ENCODE peak calls at places on chromosome 18, in six cellular contexts. L is endothelial cell of umbilical vein, S is IMR-90, Q is suprapubic skin, P is body of pancreas, M is K562. E is an unnamed sample.
A peak's percentile ranks its signal among the peaks of the same experiment; 100 is the strongest.

GRCh38 chr18:54043484-54044256 is 180.8 kb downstream of the MBD2 start:
- DNase-seq in L (no peak), S (no peak), Q (no peak), P (no peak), M (no peak), E (no peak)

GRCh38 chr18:8854550-8854949 is 149.2 kb downstream of the MTCL1 start:
- DNase-seq in L (no peak), S (peak; percentile 66), Q (no peak), P (no peak), M (no peak), E (no peak)

GRCh38 chr18:48361801-48362200 is 47.4 kb downstream of the ZBTB7C start:
- DNase-seq in L (no peak), S (no peak), Q (no peak), P (no peak), M (no peak), E (no peak)

GRCh38 chr18:37389684-37390368 is 175.8 kb downstream of the CELF4 start:
- DNase-seq in L (no peak), S (no peak), Q (no peak), P (no peak), M (no peak), E (no peak)

GRCh38 chr18:26621161-26622026 is 73.0 kb upstream of the KCTD1 start:
- DNase-seq in L (peak; percentile 15), S (no peak), Q (no peak), P (peak; percentile 49), M (peak; percentile 51), E (no peak)

GRCh38 chr18:56789004-56789888 is 138.1 kb downstream of the WDR7 start:
- DNase-seq in L (peak; percentile 92), S (peak; percentile 13), Q (no peak), P (no peak), M (peak; percentile 30), E (no peak)

GRCh38 chr18:27996792-27997191 is 180.1 kb downstream of the CDH2 start:
- DNase-seq in L (peak; percentile 63), S (peak; percentile 66), Q (no peak), P (no peak), M (no peak), E (no peak)

GRCh38 chr18:2538236-2538635 is 33.1 kb downstream of the METTL4 start:
- DNase-seq in L (no peak), S (no peak), Q (no peak), P (no peak), M (no peak), E (no peak)

GRCh38 chr18:61859118-61859517 is 33.7 kb downstream of the RNF152 start:
- DNase-seq in L (no peak), S (no peak), Q (no peak), P (no peak), M (no peak), E (no peak)

GRCh38 chr18:35876243-35876642 is 96.2 kb upstream of the RMP24 start:
- DNase-seq in L (no peak), S (no peak), Q (no peak), P (no peak), M (no peak), E (no peak)

GRCh38 chr18:54926593-54927297 is 32.5 kb downstream of the CCDC68 start:
- DNase-seq in L (no peak), S (peak; percentile 57), Q (no peak), P (no peak), M (no peak), E (no peak)

GRCh38 chr18:3266062-3266608 is 4.2 kb downstream of the MYL12B start:
- DNase-seq in L (no peak), S (no peak), Q (no peak), P (no peak), M (no peak), E (no peak)

GRCh38 chr18:58429442-58429841 is 199.4 kb downstream of the ALPK2 start:
- DNase-seq in L (no peak), S (no peak), Q (no peak), P (peak; percentile 78), M (no peak), E (no peak)

GRCh38 chr18:8800445-8800844 is 95.1 kb downstream of the MTCL1 start:
- DNase-seq in L (peak; percentile 24), S (peak; percentile 100), Q (no peak), P (no peak), M (no peak), E (no peak)

GRCh38 chr18:11366410-11366809 is 217.0 kb upstream of the PIEZO2 start:
- DNase-seq in L (no peak), S (peak; percentile 57), Q (no peak), P (no peak), M (no peak), E (no peak)

GRCh38 chr18:62838475-62839098 is 123.2 kb downstream of the PHLPP1 start:
- DNase-seq in L (no peak), S (no peak), Q (no peak), P (no peak), M (no peak), E (no peak)

GRCh38 chr18:47075098-47075883 is 39.9 kb upstream of the ELOA2 start:
- DNase-seq in L (no peak), S (no peak), Q (no peak), P (no peak), M (no peak), E (no peak)
- TF ChIP-seq POLR2A in L (no peak), S (no peak), Q (no peak), P (no peak), M (no peak), E (no peak)

GRCh38 chr18:77635858-77636257 is 386.2 kb downstream of the GALR1 start:
- DNase-seq in L (no peak), S (no peak), Q (no peak), P (no peak), M (no peak), E (no peak)

GRCh38 chr18:77635441-77635840 is 385.8 kb downstream of the GALR1 start:
- DNase-seq in L (no peak), S (no peak), Q (no peak), P (no peak), M (no peak), E (peak; percentile 54)

GRCh38 chr18:77634495-77634894 is 384.8 kb downstream of the GALR1 start:
- DNase-seq in L (no peak), S (no peak), Q (no peak), P (no peak), M (no peak), E (no peak)

GRCh38 chr18:77632738-77633137 is 383.1 kb downstream of the GALR1 start:
- DNase-seq in L (no peak), S (no peak), Q (no peak), P (no peak), M (no peak), E (no peak)
- TF ChIP-seq CTCF in L (no peak), S (no peak), Q (no peak), P (no peak), M (no peak), E (no peak)

DNA sequence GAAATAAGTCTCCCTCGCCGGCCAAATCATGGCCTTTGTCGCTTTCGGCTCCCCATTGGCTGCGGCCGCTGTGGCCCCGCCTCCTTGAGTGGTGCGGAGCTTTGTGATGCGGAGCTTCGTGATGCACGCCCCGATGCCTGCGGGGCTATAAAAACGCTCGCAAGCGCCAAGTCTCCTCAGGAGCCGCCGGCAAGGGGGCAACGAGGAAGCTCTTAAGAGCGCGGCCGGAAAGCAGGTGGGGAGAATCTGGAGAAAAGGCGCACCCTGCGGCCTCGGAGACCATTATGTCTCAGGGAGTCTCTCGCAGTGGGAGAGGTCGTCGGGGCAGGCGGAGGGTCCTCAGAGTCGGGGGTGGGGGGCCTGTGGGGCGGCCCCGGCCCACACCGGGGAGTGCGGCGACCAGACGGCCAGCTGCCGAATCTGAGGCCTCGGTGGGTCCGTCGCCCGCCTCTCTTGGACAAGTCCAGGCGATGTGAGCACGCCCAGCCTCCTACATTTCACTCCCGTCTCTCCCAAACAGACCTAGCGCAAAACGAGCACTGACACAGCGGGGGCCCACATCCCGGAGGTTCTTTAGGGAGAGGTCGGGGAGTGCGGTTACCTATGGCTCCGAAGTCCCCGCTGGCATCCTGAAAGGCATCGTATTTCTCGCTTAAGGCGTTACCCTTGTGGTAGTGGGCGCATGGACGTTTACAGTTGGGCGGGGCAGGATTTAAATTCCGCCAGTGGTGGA is at the start of gene CABYR:
- DNase-seq in L (peak; percentile 83), S (peak; percentile 86), Q (no peak), P (peak; percentile 56), M (no peak), E (peak; percentile 55)
- TF ChIP-seq POLR2A in L (peak; percentile 94), S (peak; percentile 99), Q (no peak), P (no peak), M (no peak), E (no peak)

DNA sequence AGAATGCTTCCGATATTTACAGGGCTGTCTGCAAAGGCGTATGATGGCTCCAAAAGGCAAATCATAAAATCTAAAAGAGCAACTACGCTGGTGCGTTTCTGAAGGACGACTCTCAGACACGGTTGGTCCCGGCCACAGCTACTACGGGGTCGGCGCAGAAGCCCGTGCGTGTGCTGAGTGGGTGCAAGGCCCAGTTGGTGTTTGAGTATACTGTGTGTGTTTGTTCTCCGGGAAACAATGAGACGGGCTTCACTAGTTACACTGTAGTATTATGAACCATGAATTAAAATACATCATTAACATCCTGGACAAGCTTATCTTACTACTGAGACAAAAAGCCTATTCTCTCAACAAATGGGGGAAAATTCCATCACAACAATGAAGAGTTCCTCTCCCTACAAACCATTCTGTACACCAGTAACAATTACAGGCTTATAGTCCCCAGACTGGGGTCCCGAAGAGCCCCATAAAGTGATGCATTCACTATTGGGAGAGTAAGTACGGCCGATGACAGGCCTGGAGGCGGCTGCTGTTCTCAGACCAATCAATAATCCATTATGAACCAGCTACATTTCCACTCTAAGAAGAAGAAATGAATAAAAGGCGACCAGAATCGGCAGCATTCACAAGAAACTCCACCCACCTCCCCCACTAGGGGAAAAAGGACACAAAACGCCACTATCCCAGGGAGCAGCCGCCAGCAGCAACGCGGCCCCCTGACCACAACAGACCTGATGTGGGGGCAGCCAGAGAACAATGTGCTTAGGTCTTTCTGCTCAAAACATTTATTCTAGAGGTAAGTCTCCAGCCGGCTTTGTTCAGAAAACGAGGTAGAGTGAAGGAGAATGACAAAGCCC is 43.3 kb downstream of the ZNF516 start:
- DNase-seq in L (peak; percentile 48), S (no peak), Q (peak; percentile 66), P (no peak), M (no peak), E (peak; percentile 76)
- TF ChIP-seq CTCF in L (no peak), S (no peak), Q (no peak), P (no peak), M (no peak), E (no peak)

DNA sequence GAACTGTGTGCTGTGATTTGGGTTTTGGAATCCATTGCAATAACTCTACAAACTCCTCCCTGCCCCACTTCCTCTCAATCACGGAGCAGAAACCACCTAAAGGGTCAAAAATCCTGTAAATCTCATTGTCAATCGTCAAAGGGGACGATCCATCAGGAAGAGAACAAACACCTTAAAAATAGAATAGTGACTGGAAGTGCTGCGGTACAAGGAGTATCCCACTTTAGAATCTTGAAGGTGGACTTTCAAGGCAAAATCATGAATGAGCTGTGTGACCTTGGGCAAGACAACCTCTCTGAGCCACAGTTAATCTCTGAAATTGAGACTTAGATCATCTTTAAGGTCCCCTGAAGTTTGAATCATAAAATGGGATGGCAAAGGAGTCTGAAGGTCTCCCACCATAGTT is 5.9 kb downstream of the PMAIP1 start:
- DNase-seq in L (no peak), S (no peak), Q (no peak), P (no peak), M (no peak), E (no peak)
- TF ChIP-seq POLR2A in L (no peak), S (no peak), Q (no peak), P (no peak), M (no peak), E (no peak)

E was measured in lower leg skin.